ENCODE peak calls at places on chromosomes 2 and 18, in seven cellular contexts. One of them, this sample, is unnamed.

GRCh38 chr2:176407711-176408110 is 138.5 kb downstream of the MTX2 start:
- DNase-seq in NCI-H524: no peak
- DNase-seq in iris pigment epithelial cell: no peak
- DNase-seq in cardiac fibroblast: no peak
- DNase-seq in DMS153: no peak
- DNase-seq in mesothelial cell of epicardium: no peak
- DNase-seq in fibroblast of the aortic adventitia: no peak
- DNase-seq in this sample: no peak

GRCh38 chr2:30421551-30422436 is 25.3 kb upstream of the LCLAT1 start:
- DNase-seq in NCI-H524: no peak
- DNase-seq in iris pigment epithelial cell: peak
- DNase-seq in cardiac fibroblast: peak
- DNase-seq in DMS153: peak
- DNase-seq in mesothelial cell of epicardium: no peak
- DNase-seq in fibroblast of the aortic adventitia: peak
- DNase-seq in this sample: no peak

GRCh38 chr2:23826771-23827170 is 100.2 kb downstream of the ATAD2B start:
- DNase-seq in NCI-H524: no peak
- DNase-seq in iris pigment epithelial cell: no peak
- DNase-seq in cardiac fibroblast: no peak
- DNase-seq in DMS153: no peak
- DNase-seq in mesothelial cell of epicardium: no peak
- DNase-seq in fibroblast of the aortic adventitia: no peak
- DNase-seq in this sample: no peak

GRCh38 chr2:222264791-222265320 is 33.9 kb downstream of the PAX3 start:
- DNase-seq in NCI-H524: no peak
- DNase-seq in iris pigment epithelial cell: no peak
- DNase-seq in cardiac fibroblast: no peak
- DNase-seq in DMS153: no peak
- DNase-seq in mesothelial cell of epicardium: no peak
- DNase-seq in fibroblast of the aortic adventitia: no peak
- DNase-seq in this sample: no peak

GRCh38 chr2:204947448-204947847 is 402.2 kb downstream of the PARD3B start:
- DNase-seq in NCI-H524: no peak
- DNase-seq in iris pigment epithelial cell: no peak
- DNase-seq in cardiac fibroblast: no peak
- DNase-seq in DMS153: no peak
- DNase-seq in mesothelial cell of epicardium: no peak
- DNase-seq in fibroblast of the aortic adventitia: no peak
- DNase-seq in this sample: no peak

GRCh38 chr2:69243652-69244051 is 143.4 kb downstream of the GFPT1 start:
- DNase-seq in NCI-H524: no peak
- DNase-seq in iris pigment epithelial cell: no peak
- DNase-seq in cardiac fibroblast: no peak
- DNase-seq in DMS153: no peak
- DNase-seq in mesothelial cell of epicardium: no peak
- DNase-seq in fibroblast of the aortic adventitia: no peak
- DNase-seq in this sample: no peak

GRCh38 chr18:10099539-10100140 is 185.8 kb downstream of the VAPA start:
- DNase-seq in NCI-H524: peak
- DNase-seq in iris pigment epithelial cell: no peak
- DNase-seq in cardiac fibroblast: peak
- DNase-seq in DMS153: no peak
- DNase-seq in mesothelial cell of epicardium: no peak
- DNase-seq in fibroblast of the aortic adventitia: no peak
- DNase-seq in this sample: no peak

GRCh38 chr2:216994231-216994997 is 134.6 kb upstream of the TNP1 start:
- DNase-seq in NCI-H524: no peak
- DNase-seq in iris pigment epithelial cell: no peak
- DNase-seq in cardiac fibroblast: no peak
- DNase-seq in DMS153: no peak
- DNase-seq in mesothelial cell of epicardium: no peak
- DNase-seq in fibroblast of the aortic adventitia: peak
- DNase-seq in this sample: no peak

GRCh38 chr2:176188969-176189665 is 649 bp downstream of the HOXD1 start:
- DNase-seq in NCI-H524: no peak
- DNase-seq in iris pigment epithelial cell: no peak
- DNase-seq in cardiac fibroblast: no peak
- DNase-seq in DMS153: no peak
- DNase-seq in mesothelial cell of epicardium: no peak
- DNase-seq in fibroblast of the aortic adventitia: no peak
- DNase-seq in this sample: no peak

GRCh38 chr2:55136138-55136541 is 85.9 kb upstream of the RTN4 start:
- DNase-seq in NCI-H524: no peak
- DNase-seq in iris pigment epithelial cell: no peak
- DNase-seq in cardiac fibroblast: no peak
- DNase-seq in DMS153: no peak
- DNase-seq in mesothelial cell of epicardium: no peak
- DNase-seq in fibroblast of the aortic adventitia: no peak
- DNase-seq in this sample: no peak

GRCh38 chr2:237254369-237254861 is 159.5 kb downstream of the COL6A3 start:
- DNase-seq in NCI-H524: no peak
- DNase-seq in iris pigment epithelial cell: peak
- DNase-seq in cardiac fibroblast: peak
- DNase-seq in DMS153: no peak
- DNase-seq in mesothelial cell of epicardium: no peak
- DNase-seq in fibroblast of the aortic adventitia: peak
- DNase-seq in this sample: no peak

GRCh38 chr2:234643407-234643806 is 146.5 kb upstream of the ARL4C start:
- DNase-seq in NCI-H524: no peak
- DNase-seq in iris pigment epithelial cell: no peak
- DNase-seq in cardiac fibroblast: no peak
- DNase-seq in DMS153: no peak
- DNase-seq in mesothelial cell of epicardium: no peak
- DNase-seq in fibroblast of the aortic adventitia: peak
- DNase-seq in this sample: no peak

GRCh38 chr2:152766908-152767307 is 48.5 kb downstream of the ARL6IP6 start:
- DNase-seq in NCI-H524: no peak
- DNase-seq in iris pigment epithelial cell: peak
- DNase-seq in cardiac fibroblast: peak
- DNase-seq in DMS153: no peak
- DNase-seq in mesothelial cell of epicardium: no peak
- DNase-seq in fibroblast of the aortic adventitia: peak
- DNase-seq in this sample: no peak

GRCh38 chr2:45263147-45263546 is 253.9 kb upstream of the SIX2 start:
- DNase-seq in NCI-H524: no peak
- DNase-seq in iris pigment epithelial cell: no peak
- DNase-seq in cardiac fibroblast: no peak
- DNase-seq in DMS153: peak
- DNase-seq in mesothelial cell of epicardium: no peak
- DNase-seq in fibroblast of the aortic adventitia: no peak
- DNase-seq in this sample: no peak

GRCh38 chr2:168207861-168208260 is 39.5 kb downstream of the STK39 start:
- DNase-seq in NCI-H524: no peak
- DNase-seq in iris pigment epithelial cell: peak
- DNase-seq in cardiac fibroblast: peak
- DNase-seq in DMS153: no peak
- DNase-seq in mesothelial cell of epicardium: no peak
- DNase-seq in fibroblast of the aortic adventitia: no peak
- DNase-seq in this sample: no peak

GRCh38 chr2:180219471-180219870 is 212.4 kb upstream of the CWC22 start:
- DNase-seq in NCI-H524: no peak
- DNase-seq in iris pigment epithelial cell: no peak
- DNase-seq in cardiac fibroblast: no peak
- DNase-seq in DMS153: no peak
- DNase-seq in mesothelial cell of epicardium: no peak
- DNase-seq in fibroblast of the aortic adventitia: peak
- DNase-seq in this sample: no peak

GRCh38 chr2:73933194-73933593 is 6.5 kb downstream of the DGUOK start:
- DNase-seq in NCI-H524: no peak
- DNase-seq in iris pigment epithelial cell: no peak
- DNase-seq in cardiac fibroblast: no peak
- DNase-seq in DMS153: no peak
- DNase-seq in mesothelial cell of epicardium: no peak
- DNase-seq in fibroblast of the aortic adventitia: no peak
- DNase-seq in this sample: no peak

GRCh38 chr2:231227309-231228162 is 29.1 kb downstream of the ARMC9 start:
- DNase-seq in NCI-H524: peak
- DNase-seq in iris pigment epithelial cell: peak
- DNase-seq in cardiac fibroblast: peak
- DNase-seq in DMS153: peak
- DNase-seq in mesothelial cell of epicardium: no peak
- DNase-seq in fibroblast of the aortic adventitia: peak
- DNase-seq in this sample: peak

GRCh38 chr2:197677056-197677455 is 1.7 kb upstream of the RFTN2 start:
- DNase-seq in NCI-H524: no peak
- DNase-seq in iris pigment epithelial cell: peak
- DNase-seq in cardiac fibroblast: no peak
- DNase-seq in DMS153: no peak
- DNase-seq in mesothelial cell of epicardium: no peak
- DNase-seq in fibroblast of the aortic adventitia: no peak
- DNase-seq in this sample: no peak

GRCh38 chr2:126831234-126832005 is 67.3 kb upstream of the TEX51 start:
- DNase-seq in NCI-H524: no peak
- DNase-seq in iris pigment epithelial cell: no peak
- DNase-seq in cardiac fibroblast: peak
- DNase-seq in DMS153: no peak
- DNase-seq in mesothelial cell of epicardium: no peak
- DNase-seq in fibroblast of the aortic adventitia: no peak
- DNase-seq in this sample: no peak

GRCh38 chr2:180732337-180732736 is 248.1 kb upstream of the UBE2E3 start:
- DNase-seq in NCI-H524: no peak
- DNase-seq in iris pigment epithelial cell: no peak
- DNase-seq in cardiac fibroblast: no peak
- DNase-seq in DMS153: no peak
- DNase-seq in mesothelial cell of epicardium: no peak
- DNase-seq in fibroblast of the aortic adventitia: no peak
- DNase-seq in this sample: no peak

GRCh38 chr2:39304200-39304599 is 60.4 kb upstream of the CDKL4 start:
- DNase-seq in NCI-H524: no peak
- DNase-seq in iris pigment epithelial cell: no peak
- DNase-seq in cardiac fibroblast: peak
- DNase-seq in DMS153: no peak
- DNase-seq in mesothelial cell of epicardium: no peak
- DNase-seq in fibroblast of the aortic adventitia: peak
- DNase-seq in this sample: no peak

GRCh38 chr18:60846396-60846795 is 473.8 kb upstream of the MC4R start:
- DNase-seq in NCI-H524: no peak
- DNase-seq in iris pigment epithelial cell: no peak
- DNase-seq in cardiac fibroblast: peak
- DNase-seq in DMS153: no peak
- DNase-seq in mesothelial cell of epicardium: no peak
- DNase-seq in fibroblast of the aortic adventitia: no peak
- DNase-seq in this sample: no peak

GRCh38 chr2:100423631-100424030 is 6.2 kb upstream of the CHST10 start:
- DNase-seq in NCI-H524: no peak
- DNase-seq in iris pigment epithelial cell: no peak
- DNase-seq in cardiac fibroblast: peak
- DNase-seq in DMS153: no peak
- DNase-seq in mesothelial cell of epicardium: no peak
- DNase-seq in fibroblast of the aortic adventitia: peak
- DNase-seq in this sample: no peak

GRCh38 chr18:46261799-46262198 is 157.6 kb downstream of the HAUS1 start:
- DNase-seq in NCI-H524: no peak
- DNase-seq in iris pigment epithelial cell: peak
- DNase-seq in cardiac fibroblast: peak
- DNase-seq in DMS153: no peak
- DNase-seq in mesothelial cell of epicardium: no peak
- DNase-seq in fibroblast of the aortic adventitia: no peak
- DNase-seq in this sample: no peak

GRCh38 chr2:174487536-174488162 is 820 bp upstream of the GPR155 start:
- DNase-seq in NCI-H524: no peak
- DNase-seq in iris pigment epithelial cell: no peak
- DNase-seq in cardiac fibroblast: no peak
- DNase-seq in DMS153: no peak
- DNase-seq in mesothelial cell of epicardium: no peak
- DNase-seq in fibroblast of the aortic adventitia: no peak
- DNase-seq in this sample: no peak

GRCh38 chr2:25131567-25132295 is 36.6 kb downstream of the POMC start:
- DNase-seq in NCI-H524: no peak
- DNase-seq in iris pigment epithelial cell: peak
- DNase-seq in cardiac fibroblast: peak
- DNase-seq in DMS153: no peak
- DNase-seq in mesothelial cell of epicardium: peak
- DNase-seq in fibroblast of the aortic adventitia: no peak
- DNase-seq in this sample: no peak

This sample was measured in GM06990.